ENCODE peak calls at places on chromosomes 12 and 14, in four cellular contexts. Q, F, N and Z are unnamed samples.

GRCh38 chr14:44712095-44712822 is 205.2 kb upstream of the FSCB start:
- DNase-seq in Q (no peak), F (no peak), N (no peak), Z (no peak)

GRCh38 chr12:24861751-24862575 is 86.9 kb downstream of the BCAT1 start:
- DNase-seq in Q (no peak), F (peak), N (peak), Z (no peak)

GRCh38 chr12:92078167-92079053 is 67.2 kb downstream of the BTG1 start:
- DNase-seq in Q (no peak), F (no peak), N (no peak), Z (no peak)

GRCh38 chr12:62605972-62606371 is 139.3 kb downstream of the MON2 start:
- DNase-seq in Q (no peak), F (no peak), N (no peak), Z (no peak)

GRCh38 chr12:114687802-114688201 is 3.8 kb upstream of the TBX3 start:
- DNase-seq in Q (no peak), F (no peak), N (no peak), Z (no peak)

GRCh38 chr12:116508145-116509121 is 50.7 kb upstream of the MAP1LC3B2 start:
- DNase-seq in Q (no peak), F (no peak), N (peak), Z (peak)

GRCh38 chr12:131030472-131031328 is 77.0 kb downstream of the ADGRD1 start:
- DNase-seq in Q (peak), F (no peak), N (no peak), Z (no peak)

GRCh38 chr12:54330442-54330841 is 5.5 kb downstream of the COPZ1 start:
- DNase-seq in Q (peak), F (no peak), N (no peak), Z (no peak)

GRCh38 chr12:13258212-13258611 is 61.7 kb downstream of the EMP1 start:
- DNase-seq in Q (no peak), F (no peak), N (no peak), Z (no peak)

GRCh38 chr14:29927596-29928341 is at the start of gene PRKD1:
- DNase-seq in Q (peak), F (peak), N (peak), Z (peak)

GRCh38 chr12:79546461-79547043 is 144.2 kb downstream of the PAWR start:
- DNase-seq in Q (no peak), F (no peak), N (peak), Z (no peak)

GRCh38 chr14:30620178-30620577 is 1.9 kb upstream of the SCFD1 start:
- DNase-seq in Q (no peak), F (peak), N (peak), Z (no peak)

GRCh38 chr12:96948782-96949181 is 41.7 kb downstream of the NEDD1 start:
- DNase-seq in Q (no peak), F (no peak), N (no peak), Z (no peak)

GRCh38 chr12:108568653-108569154 is 6.3 kb downstream of the ISCU start:
- DNase-seq in Q (peak), F (no peak), N (no peak), Z (no peak)

GRCh38 chr12:65204886-65205525 is 35.6 kb downstream of the LEMD3 start:
- DNase-seq in Q (no peak), F (no peak), N (no peak), Z (no peak)